ENCODE peak calls at places on chromosomes 7 and 10, in six cellular contexts. One of them, this sample, is unnamed.

GRCh38 chr7:116616555-116617059 is 55.4 kb upstream of the MET start:
- DNase-seq in spleen: no peak
- DNase-seq in HCT116: no peak
- DNase-seq in IMR-90: peak; percentile 36
- DNase-seq in heart left ventricle: no peak
- DNase-seq in GM12891: no peak
- DNase-seq in this sample: no peak

GRCh38 chr7:33646992-33647391 is 258.3 kb upstream of the BMPER start:
- DNase-seq in IMR-90: peak; percentile 30
- DNase-seq in spleen: no peak
- DNase-seq in heart left ventricle: no peak
- DNase-seq in GM12891: no peak
- DNase-seq in HCT116: no peak
- DNase-seq in this sample: no peak

GRCh38 chr10:628386-629045 is 61.0 kb downstream of the DIP2C start:
- DNase-seq in HCT116: no peak
- DNase-seq in IMR-90: no peak
- DNase-seq in spleen: peak; percentile 78
- DNase-seq in heart left ventricle: no peak
- DNase-seq in GM12891: no peak
- DNase-seq in this sample: no peak

GRCh38 chr7:116525298-116525912 is 569 bp downstream of the CAV1 start:
- DNase-seq in heart left ventricle: peak; percentile 74
- DNase-seq in IMR-90: no peak
- DNase-seq in GM12891: peak; percentile 44
- DNase-seq in HCT116: no peak
- DNase-seq in spleen: peak; percentile 83
- DNase-seq in this sample: peak; percentile 59

GRCh38 chr10:71600856-71601255 is 118.7 kb downstream of the C10orf105 start:
- DNase-seq in spleen: no peak
- DNase-seq in HCT116: no peak
- DNase-seq in heart left ventricle: no peak
- DNase-seq in GM12891: no peak
- DNase-seq in IMR-90: peak; percentile 55
- DNase-seq in this sample: no peak

GRCh38 chr10:99551158-99551557 is 18.4 kb downstream of the NKX2-3 start:
- DNase-seq in heart left ventricle: no peak
- DNase-seq in GM12891: no peak
- DNase-seq in IMR-90: peak; percentile 56
- DNase-seq in HCT116: no peak
- DNase-seq in spleen: no peak
- DNase-seq in this sample: no peak

GRCh38 chr10:121911421-121911697 is 16.5 kb downstream of the ATE1 start:
- DNase-seq in spleen: no peak
- DNase-seq in heart left ventricle: no peak
- DNase-seq in HCT116: no peak
- DNase-seq in IMR-90: no peak
- DNase-seq in GM12891: no peak
- DNase-seq in this sample: no peak

GRCh38 chr7:45089314-45089891 is 634 bp upstream of the NACAD start:
- DNase-seq in HCT116: no peak
- DNase-seq in IMR-90: peak; percentile 48
- DNase-seq in GM12891: peak; percentile 77
- DNase-seq in heart left ventricle: peak; percentile 69
- DNase-seq in spleen: peak; percentile 81
- DNase-seq in this sample: no peak

GRCh38 chr7:3272691-3273141 is 28.3 kb upstream of the SDK1 start:
- DNase-seq in heart left ventricle: no peak
- DNase-seq in IMR-90: peak; percentile 96
- DNase-seq in spleen: no peak
- DNase-seq in GM12891: no peak
- DNase-seq in HCT116: peak; percentile 6
- DNase-seq in this sample: no peak

GRCh38 chr7:143373255-143373794 is 7.8 kb upstream of the ZYX start:
- DNase-seq in spleen: no peak
- DNase-seq in IMR-90: no peak
- DNase-seq in heart left ventricle: no peak
- DNase-seq in GM12891: no peak
- DNase-seq in HCT116: no peak
- DNase-seq in this sample: no peak

GRCh38 chr10:131444862-131445461 is 133.4 kb upstream of the TCERG1L start:
- DNase-seq in IMR-90: no peak
- DNase-seq in heart left ventricle: no peak
- DNase-seq in spleen: peak; percentile 40
- DNase-seq in GM12891: no peak
- DNase-seq in HCT116: no peak
- DNase-seq in this sample: no peak

GRCh38 chr10:112352044-112352443 is 21.9 kb upstream of the ACSL5 start:
- DNase-seq in heart left ventricle: no peak
- DNase-seq in IMR-90: no peak
- DNase-seq in HCT116: no peak
- DNase-seq in spleen: no peak
- DNase-seq in GM12891: no peak
- DNase-seq in this sample: peak; percentile 50

GRCh38 chr7:120856621-120857352 is 1.2 kb downstream of the TSPAN12 start:
- DNase-seq in heart left ventricle: peak; percentile 66
- DNase-seq in spleen: peak; percentile 79
- DNase-seq in IMR-90: peak; percentile 8
- DNase-seq in GM12891: peak; percentile 32
- DNase-seq in HCT116: peak; percentile 29
- DNase-seq in this sample: no peak

GRCh38 chr10:11449761-11450160 is 161.7 kb downstream of the USP6NL start:
- DNase-seq in HCT116: no peak
- DNase-seq in GM12891: no peak
- DNase-seq in heart left ventricle: no peak
- DNase-seq in spleen: no peak
- DNase-seq in IMR-90: no peak
- DNase-seq in this sample: no peak

GRCh38 chr10:27673065-27673464 is 72.6 kb downstream of the MKX start:
- DNase-seq in heart left ventricle: no peak
- DNase-seq in IMR-90: no peak
- DNase-seq in GM12891: no peak
- DNase-seq in spleen: no peak
- DNase-seq in HCT116: no peak
- DNase-seq in this sample: no peak

GRCh38 chr7:2923886-2924574 is 79.9 kb upstream of the GNA12 start:
- DNase-seq in IMR-90: no peak
- DNase-seq in heart left ventricle: peak; percentile 46
- DNase-seq in GM12891: no peak
- DNase-seq in HCT116: no peak
- DNase-seq in spleen: peak; percentile 44
- DNase-seq in this sample: no peak

GRCh38 chr7:72924417-72924747 is 513 bp upstream of the POM121 start:
- DNase-seq in spleen: no peak
- DNase-seq in HCT116: no peak
- DNase-seq in GM12891: no peak
- DNase-seq in IMR-90: no peak
- DNase-seq in heart left ventricle: no peak
- DNase-seq in this sample: no peak

GRCh38 chr10:117462424-117462792 is 80.1 kb upstream of the EMX2 start:
- DNase-seq in spleen: peak; percentile 70
- DNase-seq in IMR-90: no peak
- DNase-seq in GM12891: no peak
- DNase-seq in HCT116: no peak
- DNase-seq in heart left ventricle: no peak
- DNase-seq in this sample: no peak

GRCh38 chr10:794382-794956 is 105.0 kb upstream of the DIP2C start:
- DNase-seq in spleen: no peak
- DNase-seq in GM12891: no peak
- DNase-seq in HCT116: no peak
- DNase-seq in IMR-90: peak; percentile 48
- DNase-seq in heart left ventricle: no peak
- DNase-seq in this sample: no peak

GRCh38 chr7:144391823-144392255 is 11.7 kb downstream of the NOBOX start:
- DNase-seq in HCT116: peak; percentile 54
- DNase-seq in heart left ventricle: no peak
- DNase-seq in GM12891: no peak
- DNase-seq in spleen: no peak
- DNase-seq in IMR-90: peak; percentile 39
- DNase-seq in this sample: no peak

GRCh38 chr7:95404316-95404715 is 8.1 kb upstream of the PON3 start:
- DNase-seq in GM12891: no peak
- DNase-seq in HCT116: no peak
- DNase-seq in IMR-90: peak; percentile 1
- DNase-seq in heart left ventricle: no peak
- DNase-seq in spleen: no peak
- DNase-seq in this sample: no peak

GRCh38 chr7:1598286-1598685 is 28.5 kb upstream of the PSMG3 start:
- DNase-seq in spleen: no peak
- DNase-seq in GM12891: no peak
- DNase-seq in HCT116: no peak
- DNase-seq in heart left ventricle: no peak
- DNase-seq in IMR-90: no peak
- DNase-seq in this sample: no peak

GRCh38 chr10:132193907-132194552 is 7.3 kb downstream of the DPYSL4 start:
- DNase-seq in IMR-90: no peak
- DNase-seq in GM12891: no peak
- DNase-seq in HCT116: no peak
- DNase-seq in spleen: peak; percentile 61
- DNase-seq in heart left ventricle: peak; percentile 62
- DNase-seq in this sample: no peak

GRCh38 chr7:5526190-5527037 is 102.8 kb upstream of the TNRC18 start:
- DNase-seq in GM12891: no peak
- DNase-seq in heart left ventricle: peak; percentile 68
- DNase-seq in HCT116: no peak
- DNase-seq in IMR-90: peak; percentile 32
- DNase-seq in spleen: peak; percentile 83
- DNase-seq in this sample: peak; percentile 50

GRCh38 chr7:137337902-137338301 is 5.6 kb downstream of the PTN start:
- DNase-seq in spleen: no peak
- DNase-seq in IMR-90: no peak
- DNase-seq in GM12891: no peak
- DNase-seq in HCT116: no peak
- DNase-seq in heart left ventricle: no peak
- DNase-seq in this sample: no peak
- TF ChIP-seq POLR2A in spleen: no peak
- TF ChIP-seq POLR2A in IMR-90: no peak
- TF ChIP-seq POLR2A in GM12891: no peak
- TF ChIP-seq POLR2A in HCT116: no peak
- TF ChIP-seq POLR2A in heart left ventricle: no peak
- TF ChIP-seq POLR2A in this sample: no peak

DNA sequence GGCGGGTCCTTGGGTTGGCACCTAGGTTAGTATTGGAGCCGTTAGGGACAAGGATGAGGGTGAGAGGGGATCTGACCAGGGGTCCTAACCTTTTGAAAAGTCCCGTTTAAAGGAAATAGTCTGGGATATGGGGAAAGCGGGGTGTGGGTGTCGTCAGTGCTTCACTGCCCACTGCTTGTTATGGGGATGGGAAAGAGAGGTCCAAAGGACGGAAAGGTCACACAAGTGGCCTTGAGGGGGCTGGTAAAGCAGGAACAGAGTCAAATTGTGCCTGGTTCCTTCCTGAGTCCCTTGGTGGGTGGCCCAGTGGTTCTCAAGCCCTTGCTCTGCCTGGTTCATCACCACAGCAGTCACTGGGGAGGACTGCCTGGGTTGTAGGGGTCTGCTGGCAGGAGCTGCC is 2.6 kb upstream of the ZNF775 start:
- DNase-seq in heart left ventricle: no peak
- DNase-seq in GM12891: no peak
- DNase-seq in spleen: no peak
- DNase-seq in IMR-90: no peak
- DNase-seq in HCT116: no peak
- DNase-seq in this sample: no peak
- TF ChIP-seq POLR2A in heart left ventricle: no peak
- TF ChIP-seq POLR2A in GM12891: no peak
- TF ChIP-seq POLR2A in spleen: no peak
- TF ChIP-seq POLR2A in IMR-90: no peak
- TF ChIP-seq POLR2A in HCT116: no peak
- TF ChIP-seq POLR2A in this sample: no peak

DNA sequence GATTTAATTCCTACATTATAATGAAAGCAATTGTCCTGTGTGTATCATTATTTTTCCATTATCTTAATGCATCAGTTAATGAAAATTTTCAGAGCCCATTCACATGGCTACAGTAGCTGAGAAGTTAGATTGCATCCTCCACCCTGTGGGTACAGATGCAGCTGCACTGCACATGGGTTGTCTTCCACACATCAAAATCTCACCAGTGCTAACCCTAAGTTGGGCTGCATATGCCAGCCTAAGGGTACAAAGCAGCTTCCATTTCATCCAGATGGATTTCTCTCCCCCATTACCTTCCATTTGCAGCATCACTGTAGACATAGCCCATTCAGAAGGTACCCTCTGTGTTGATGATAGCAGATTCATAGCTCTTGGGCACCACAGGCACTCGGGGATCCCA is 74.7 kb upstream of the WDR11 start:
- DNase-seq in GM12891: no peak
- DNase-seq in heart left ventricle: no peak
- DNase-seq in IMR-90: no peak
- DNase-seq in spleen: no peak
- DNase-seq in HCT116: no peak
- DNase-seq in this sample: no peak
- TF ChIP-seq POLR2A in GM12891: no peak
- TF ChIP-seq POLR2A in heart left ventricle: no peak
- TF ChIP-seq POLR2A in IMR-90: no peak
- TF ChIP-seq POLR2A in spleen: no peak
- TF ChIP-seq POLR2A in HCT116: no peak
- TF ChIP-seq POLR2A in this sample: no peak

GRCh38 chr7:125424721-125425120 is 495.1 kb upstream of the POT1 start:
- DNase-seq in IMR-90: no peak
- DNase-seq in HCT116: no peak
- DNase-seq in GM12891: no peak
- DNase-seq in heart left ventricle: no peak
- DNase-seq in spleen: no peak
- DNase-seq in this sample: no peak
- TF ChIP-seq POLR2A in IMR-90: no peak
- TF ChIP-seq POLR2A in HCT116: no peak
- TF ChIP-seq POLR2A in GM12891: no peak
- TF ChIP-seq POLR2A in heart left ventricle: no peak
- TF ChIP-seq POLR2A in spleen: no peak
- TF ChIP-seq POLR2A in this sample: no peak